ENCODE peak calls at places on chromosome 9, in seven cellular contexts. Z is lung; K is CD8-positive, alpha-beta T cell; P is OCI-LY7; M is HepG2; N is fibroblast of the aortic adventitia; Y is stomach. H is an unnamed sample.

GRCh38 chr9:78713746-78714405 is 417.0 kb downstream of the PSAT1 start:
- DNase-seq in Z (no peak), Y (no peak), P (no peak), K (no peak), N (peak), M (no peak), H (peak)

GRCh38 chr9:124890179-124890578 is 28.2 kb downstream of the ARPC5L start:
- DNase-seq in Y (no peak), P (no peak), N (no peak), Z (no peak), M (no peak), K (no peak), H (no peak)

GRCh38 chr9:38215465-38215864 is 146.4 kb upstream of the SHB start:
- DNase-seq in Y (no peak), N (no peak), M (no peak), K (no peak), P (no peak), Z (no peak), H (no peak)

GRCh38 chr9:109440797-109441287 is 57.3 kb downstream of the PTPN3 start:
- DNase-seq in Y (peak), Z (peak), P (peak), M (peak), K (peak), N (peak), H (peak)

GRCh38 chr9:16243798-16244197 is 626.7 kb downstream of the BNC2 start:
- DNase-seq in M (no peak), P (no peak), Z (no peak), Y (no peak), N (no peak), K (no peak), H (no peak)

GRCh38 chr9:99326112-99326916 is 104.2 kb downstream of the SEC61B start:
- DNase-seq in N (peak), P (no peak), Z (no peak), M (no peak), Y (no peak), K (no peak), H (peak)

GRCh38 chr9:120899490-120900037 is 22.6 kb upstream of the PHF19 start:
- DNase-seq in K (no peak), N (no peak), P (no peak), Z (no peak), M (no peak), Y (no peak), H (no peak)

GRCh38 chr9:77815260-77815659 is 167.1 kb upstream of the GNA14 start:
- DNase-seq in M (no peak), Z (no peak), P (no peak), K (no peak), N (no peak), Y (no peak), H (no peak)

GRCh38 chr9:124342946-124343485 is 72.2 kb downstream of the PSMB7 start:
- DNase-seq in Y (no peak), P (no peak), M (no peak), K (no peak), Z (peak), N (peak), H (peak)

GRCh38 chr9:121277518-121278275 is 9.7 kb downstream of the GSN start:
- DNase-seq in Y (no peak), N (peak), M (no peak), K (no peak), Z (no peak), P (no peak), H (no peak)

GRCh38 chr9:32877103-32877502 is 93.8 kb downstream of the TMEM215 start:
- DNase-seq in Y (no peak), K (no peak), N (no peak), P (no peak), Z (no peak), M (no peak), H (no peak)

GRCh38 chr9:121393318-121393717 is 23.3 kb upstream of the STOM start:
- DNase-seq in Z (no peak), K (no peak), N (no peak), Y (no peak), P (no peak), M (no peak), H (no peak)

GRCh38 chr9:121757286-121757595 is 105.8 kb downstream of the DAB2IP start:
- DNase-seq in P (no peak), K (no peak), Z (no peak), N (no peak), Y (no peak), M (no peak), H (no peak)

GRCh38 chr9:78860806-78861475 is 564.0 kb downstream of the PSAT1 start:
- DNase-seq in N (peak), M (no peak), Z (no peak), K (no peak), P (no peak), Y (no peak), H (no peak)

GRCh38 chr9:87725356-87725899 is 491 bp upstream of the CTSL start:
- DNase-seq in Y (no peak), Z (no peak), K (no peak), P (no peak), N (no peak), M (no peak), H (no peak)

GRCh38 chr9:6383551-6384225 is 29.3 kb upstream of the UHRF2 start:
- DNase-seq in P (no peak), Z (no peak), M (no peak), Y (no peak), K (no peak), N (peak), H (peak)

GRCh38 chr9:7802666-7803065 is 3.1 kb upstream of the DMAC1 start:
- DNase-seq in Z (no peak), M (no peak), Y (no peak), K (no peak), N (peak), P (no peak), H (no peak)

GRCh38 chr9:27117489-27118135 is 8.6 kb downstream of the TEK start:
- DNase-seq in N (peak), Y (peak), P (no peak), M (peak), K (no peak), Z (peak), H (no peak)

GRCh38 chr9:132348676-132349075 is 6.1 kb downstream of the SETX start:
- DNase-seq in P (no peak), N (no peak), Y (no peak), Z (no peak), K (no peak), M (no peak), H (no peak)

GRCh38 chr9:78118742-78119473 is 87.3 kb upstream of the GNAQ start:
- DNase-seq in Y (no peak), P (peak), N (peak), K (no peak), Z (no peak), M (no peak), H (no peak)

GRCh38 chr9:13719410-13719809 is 439.9 kb upstream of the MPDZ start:
- DNase-seq in K (no peak), N (peak), P (no peak), M (no peak), Z (no peak), Y (no peak), H (peak)

GRCh38 chr9:128244443-128245226 is 31.2 kb downstream of the GOLGA2 start:
- DNase-seq in P (peak), Y (peak), N (peak), M (peak), Z (peak), K (no peak), H (no peak)

GRCh38 chr9:83266618-83267543 is 203.9 kb upstream of the RASEF start:
- DNase-seq in K (no peak), N (peak), Y (no peak), M (peak), Z (no peak), P (no peak), H (no peak)

GRCh38 chr9:16062542-16063240 is 509.8 kb downstream of the CCDC171 start:
- DNase-seq in M (no peak), K (no peak), Z (no peak), N (peak), Y (no peak), P (no peak), H (peak)

GRCh38 chr9:34114436-34114835 is 12.1 kb downstream of the DCAF12 start:
- DNase-seq in M (no peak), P (no peak), N (no peak), Y (no peak), Z (no peak), K (no peak), H (no peak)

GRCh38 chr9:99112750-99113417 is 8.0 kb downstream of the TGFBR1 start:
- DNase-seq in P (peak), Z (no peak), M (no peak), K (peak), N (no peak), Y (no peak), H (no peak)

GRCh38 chr9:85502815-85503643 is 238.7 kb downstream of the AGTPBP1 start:
- DNase-seq in Z (no peak), K (no peak), M (no peak), Y (no peak), P (no peak), N (no peak), H (no peak)

GRCh38 chr9:133708770-133709611 is 29.2 kb downstream of the SARDH start:
- DNase-seq in P (peak), M (no peak), K (peak), Y (no peak), N (no peak), Z (no peak), H (no peak)

GRCh38 chr9:20224756-20225155 is 397.5 kb downstream of the MLLT3 start:
- DNase-seq in Y (no peak), P (no peak), Z (no peak), N (no peak), K (no peak), M (no peak), H (no peak)

GRCh38 chr9:81819859-81820546 is 108.2 kb upstream of the SPATA31D4 start:
- DNase-seq in Z (no peak), P (no peak), Y (no peak), K (no peak), N (peak), M (no peak), H (no peak)

GRCh38 chr9:120394058-120394669 is 185.8 kb downstream of the CDK5RAP2 start:
- DNase-seq in Z (no peak), Y (no peak), K (peak), P (no peak), M (peak), N (peak), H (peak)

GRCh38 chr9:121550569-121551512 is 51.2 kb upstream of the GGTA1 start:
- DNase-seq in Z (peak), P (peak), Y (peak), N (peak), K (peak), M (peak), H (peak)

GRCh38 chr9:80076105-80076504 is 504.3 kb downstream of the TLE4 start:
- DNase-seq in P (no peak), N (no peak), Z (no peak), Y (no peak), M (no peak), K (no peak), H (no peak)

GRCh38 chr9:113529336-113530009 is 65.9 kb downstream of the RGS3 start:
- DNase-seq in K (no peak), M (no peak), Z (no peak), P (no peak), N (no peak), Y (no peak), H (no peak)

GRCh38 chr9:128556276-128556675 is 3.9 kb downstream of the SPTAN1 start:
- DNase-seq in Y (no peak), M (no peak), N (no peak), P (no peak), Z (no peak), K (no peak), H (no peak)

GRCh38 chr9:70594546-70594945 is 180.1 kb upstream of the KLF9 start:
- DNase-seq in K (no peak), Z (no peak), Y (no peak), P (no peak), M (no peak), N (peak), H (no peak)

GRCh38 chr9:79256691-79257213 is 315.0 kb upstream of the TLE4 start:
- DNase-seq in K (no peak), P (no peak), Z (no peak), Y (no peak), N (peak), M (no peak), H (peak)

GRCh38 chr9:112249277-112249676 is 74.2 kb upstream of the SUSD1 start:
- DNase-seq in K (no peak), M (no peak), P (no peak), Z (no peak), Y (no peak), N (peak), H (no peak)

GRCh38 chr9:86281577-86282076 is 711 bp downstream of the ISCA1 start:
- DNase-seq in Z (no peak), M (peak), Y (no peak), P (no peak), K (no peak), N (no peak), H (no peak)

GRCh38 chr9:89554307-89554706 is 50.5 kb upstream of the GADD45G start:
- DNase-seq in P (no peak), N (no peak), Z (peak), Y (no peak), K (no peak), M (no peak), H (no peak)

GRCh38 chr9:126706698-126707053 is 92.9 kb downstream of the LMX1B start:
- DNase-seq in K (no peak), P (no peak), M (no peak), Y (no peak), Z (no peak), N (no peak), H (no peak)
- TF ChIP-seq CTCF in K (peak), P (peak), M (no peak), Y (no peak), Z (no peak), N (no peak), H (no peak)

GRCh38 chr9:93468763-93469456 is 15.5 kb upstream of the FAM120AOS start:
- DNase-seq in Z (no peak), Y (no peak), M (no peak), P (no peak), K (no peak), N (peak), H (no peak)
- H3K4me3 ChIP-seq in Z (no peak), Y (no peak), M (no peak), P (no peak), K (no peak), N (peak), H (no peak)

GRCh38 chr9:107000218-107000617 is 137.3 kb downstream of the ZNF462 start:
- DNase-seq in K (no peak), Y (no peak), M (no peak), N (no peak), P (no peak), Z (no peak), H (no peak)
- TF ChIP-seq CTCF in K (no peak), Y (no peak), M (no peak), N (no peak), P (no peak), Z (no peak), H (no peak)

DNA sequence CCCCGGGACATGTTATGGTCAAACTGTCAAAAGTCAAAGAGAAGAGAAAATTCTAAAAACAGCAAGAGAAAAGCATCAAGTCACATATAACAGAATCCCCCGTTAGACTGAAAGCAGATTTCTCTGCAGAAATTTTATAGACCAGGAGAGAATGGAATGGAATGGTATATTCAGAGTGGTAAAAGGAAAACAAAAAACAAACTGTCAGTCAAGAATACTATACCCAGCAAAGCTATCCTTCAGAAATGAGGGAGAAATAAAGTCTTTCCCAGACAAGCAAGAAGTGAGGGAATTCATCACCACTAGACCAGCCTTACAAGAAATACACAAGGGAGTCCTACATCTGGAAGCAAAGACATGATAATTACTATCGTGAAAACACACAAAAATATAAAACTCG is 208.0 kb downstream of the CACNA1B start:
- DNase-seq in N (no peak), Y (no peak), K (no peak), M (no peak), P (no peak), Z (no peak), H (no peak)
- H3K4me3 ChIP-seq in N (no peak), Y (no peak), K (no peak), M (no peak), P (no peak), Z (no peak), H (no peak)

DNA sequence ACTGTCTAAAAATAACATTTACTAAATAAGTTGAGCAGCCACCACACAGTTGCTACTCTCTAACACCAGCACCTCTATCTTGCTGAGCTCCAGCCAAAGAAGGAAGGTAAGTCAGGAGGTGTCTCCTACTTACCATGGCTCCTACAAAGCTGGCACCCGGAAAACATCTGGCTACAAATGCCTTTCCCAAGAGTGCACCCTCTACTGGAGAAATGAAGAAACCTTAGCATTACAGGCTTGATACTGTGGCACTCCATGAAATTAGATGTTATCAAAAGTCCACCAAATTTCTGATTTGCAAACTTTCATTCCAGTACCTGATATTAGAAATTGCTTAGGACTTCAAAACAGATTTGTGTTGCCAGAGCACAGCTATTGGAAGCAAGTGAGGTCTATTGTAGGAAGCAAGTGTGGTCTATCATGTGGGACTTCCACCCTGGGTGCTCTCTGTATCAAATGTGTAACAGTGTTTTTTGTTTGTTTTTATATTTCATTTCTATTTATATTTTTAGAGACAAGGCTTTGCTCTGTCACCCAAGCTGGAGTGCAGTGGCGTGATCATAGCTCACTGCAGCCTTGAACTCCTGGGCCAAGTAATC is 25.7 kb upstream of the RFK start:
- DNase-seq in M (peak), Y (no peak), P (peak), N (peak), K (no peak), Z (no peak), H (no peak)
- TF ChIP-seq CTCF in M (peak), Y (no peak), P (peak), N (peak), K (peak), Z (no peak), H (peak)

GRCh38 chr9:135480071-135480941 is 724 bp downstream of the PPP1R26 start:
- DNase-seq in Z (no peak), M (peak), K (no peak), Y (peak), P (no peak), N (no peak), H (no peak)
- H3K4me3 ChIP-seq in Z (peak), M (peak), K (peak), Y (peak), P (peak), N (peak), H (peak)

GRCh38 chr9:105447814-105448812 is at the start of gene FSD1L:
- DNase-seq in Z (peak), N (peak), M (peak), P (peak), K (peak), Y (peak), H (peak)
- TF ChIP-seq CTCF in Z (peak), N (peak), M (peak), P (peak), K (no peak), Y (no peak), H (peak)

H was measured in retinal pigment epithelial cell.